ENCODE peak calls at places on chromosomes 16 and 17, in seven cellular contexts. X is BJ, O is A549, M is psoas muscle, Q is fibroblast of lung, C is neural progenitor cell, E is lower leg skin. R is an unnamed sample.

GRCh38 chr16:71338193-71338592 is 20.3 kb upstream of the CALB2 start:
- DNase-seq in X (no peak), O (peak; percentile 64), M (no peak), Q (no peak), C (no peak), E (no peak), R (no peak)

GRCh38 chr16:74577882-74578366 is 29.0 kb downstream of the GLG1 start:
- DNase-seq in X (peak; percentile 50), O (no peak), M (no peak), Q (peak; percentile 70), C (no peak), E (no peak), R (no peak)

GRCh38 chr17:21379080-21379711 is 3.0 kb downstream of the KCNJ12 start:
- DNase-seq in X (no peak), O (no peak), M (peak; percentile 97), Q (no peak), C (no peak), E (no peak), R (no peak)

GRCh38 chr17:45131294-45131615 is 1.1 kb downstream of the PLCD3 start:
- DNase-seq in X (no peak), O (no peak), M (no peak), Q (no peak), C (no peak), E (no peak), R (no peak)

GRCh38 chr17:78401891-78402290 is 23.4 kb downstream of the PGS1 start:
- DNase-seq in X (no peak), O (no peak), M (no peak), Q (no peak), C (no peak), E (no peak), R (no peak)

GRCh38 chr17:47956818-47957590 is 679 bp downstream of the PRR15L start:
- DNase-seq in X (no peak), O (no peak), M (no peak), Q (no peak), C (no peak), E (no peak), R (no peak)

GRCh38 chr17:28878158-28878910 is 19.2 kb downstream of the FLOT2 start:
- DNase-seq in X (no peak), O (no peak), M (no peak), Q (no peak), C (no peak), E (no peak), R (no peak)

GRCh38 chr17:79905832-79906231 is 66.6 kb upstream of the CBX4 start:
- DNase-seq in X (no peak), O (peak; percentile 75), M (no peak), Q (no peak), C (no peak), E (no peak), R (no peak)

GRCh38 chr17:50149425-50150353 is 788 bp downstream of the PPP1R9B start:
- DNase-seq in X (no peak), O (peak; percentile 76), M (peak; percentile 83), Q (peak; percentile 49), C (peak; percentile 87), E (no peak), R (no peak)

GRCh38 chr16:54706406-54706805 is 224.3 kb upstream of the IRX5 start:
- DNase-seq in X (no peak), O (no peak), M (no peak), Q (no peak), C (no peak), E (no peak), R (no peak)

GRCh38 chr17:43020789-43021738 is 1.1 kb downstream of the VAT1 start:
- DNase-seq in X (no peak), O (peak; percentile 70), M (peak; percentile 82), Q (peak; percentile 58), C (peak; percentile 64), E (peak; percentile 87), R (no peak)

GRCh38 chr17:17826340-17826708 is 10.5 kb downstream of the SREBF1 start:
- DNase-seq in X (no peak), O (no peak), M (no peak), Q (no peak), C (no peak), E (no peak), R (no peak)

GRCh38 chr16:55876854-55877253 is 1.7 kb upstream of the CES5A start:
- DNase-seq in X (no peak), O (peak; percentile 14), M (no peak), Q (no peak), C (no peak), E (no peak), R (no peak)

GRCh38 chr17:41739661-41740352 is 5.4 kb upstream of the HAP1 start:
- DNase-seq in X (peak; percentile 56), O (peak; percentile 73), M (no peak), Q (no peak), C (no peak), E (no peak), R (no peak)

GRCh38 chr16:3182608-3183444 is 5.2 kb upstream of the OR1F1 start:
- DNase-seq in X (no peak), O (peak; percentile 88), M (no peak), Q (peak; percentile 44), C (peak; percentile 73), E (no peak), R (no peak)

GRCh38 chr16:84553873-84554399 is 49.5 kb upstream of the MEAK7 start:
- DNase-seq in X (no peak), O (no peak), M (peak; percentile 8), Q (no peak), C (no peak), E (no peak), R (no peak)

GRCh38 chr16:4313563-4314531 is 2.0 kb upstream of the GLIS2 start:
- DNase-seq in X (no peak), O (peak; percentile 95), M (peak; percentile 74), Q (peak; percentile 34), C (peak; percentile 86), E (no peak), R (no peak)

GRCh38 chr16:19858654-19859018 is 26.0 kb downstream of the GPRC5B start:
- DNase-seq in X (no peak), O (no peak), M (no peak), Q (no peak), C (no peak), E (no peak), R (no peak)

GRCh38 chr17:17750881-17751280 is 69.6 kb downstream of the RAI1 start:
- DNase-seq in X (no peak), O (no peak), M (no peak), Q (no peak), C (no peak), E (no peak), R (no peak)

GRCh38 chr17:80789356-80789902 is 202.2 kb upstream of the CHMP6 start:
- DNase-seq in X (peak; percentile 65), O (peak; percentile 57), M (no peak), Q (peak; percentile 96), C (no peak), E (peak; percentile 70), R (peak; percentile 56)

GRCh38 chr16:66476328-66477027 is 49.4 kb downstream of the BEAN1 start:
- DNase-seq in X (no peak), O (peak; percentile 25), M (no peak), Q (no peak), C (no peak), E (no peak), R (no peak)

GRCh38 chr16:65576631-65577030 is 454.8 kb upstream of the CDH11 start:
- DNase-seq in X (no peak), O (no peak), M (no peak), Q (no peak), C (peak; percentile 70), E (no peak), R (no peak)

GRCh38 chr17:63185420-63185819 is 219.4 kb downstream of the TANC2 start:
- DNase-seq in X (no peak), O (no peak), M (no peak), Q (no peak), C (no peak), E (no peak), R (no peak)
- TF ChIP-seq CTCF in X (no peak), O (no peak), M (no peak), Q (no peak), C (no peak), E (no peak), R (peak; percentile 11)

DNA sequence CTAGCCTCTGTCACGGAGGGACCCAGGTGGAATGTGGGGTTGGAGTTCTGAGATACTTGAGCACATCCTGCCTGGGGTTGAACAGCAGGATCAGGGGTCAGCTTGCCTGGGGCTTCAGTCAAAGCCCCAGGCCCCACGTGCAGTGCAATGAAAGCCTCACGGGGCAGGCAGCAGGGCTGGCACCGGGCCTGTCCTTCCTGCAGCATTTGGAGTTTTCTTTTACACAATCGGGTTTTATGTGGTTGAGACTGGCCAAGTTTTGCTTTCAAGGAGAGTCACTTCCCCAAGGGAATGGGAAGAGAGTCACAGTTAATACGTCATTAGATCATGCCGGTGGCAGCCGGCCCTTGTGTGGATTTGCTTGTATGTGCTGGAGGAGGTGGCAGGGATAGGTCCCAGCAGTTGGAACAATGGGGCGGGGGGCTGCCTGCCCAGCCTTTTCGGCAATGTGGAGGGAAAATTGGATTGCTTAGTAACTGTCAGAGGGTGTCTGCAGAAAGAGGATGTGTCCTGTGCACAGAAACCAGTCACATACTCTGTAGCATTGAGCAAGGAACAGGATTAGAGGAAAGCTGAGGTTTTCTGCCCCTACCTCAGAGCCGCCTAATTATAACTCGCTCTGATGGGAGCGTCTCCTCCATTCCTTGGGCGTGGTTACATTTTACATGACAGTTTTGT is 4.5 kb downstream of the RMI2 start:
- DNase-seq in X (peak; percentile 66), O (no peak), M (peak; percentile 78), Q (peak; percentile 90), C (no peak), E (peak; percentile 80), R (no peak)
- H3K4me3 ChIP-seq in X (no peak overlapping the region), O (no peak overlapping the region), M (no peak overlapping the region), Q (no peak overlapping the region), C (no peak overlapping the region), E (no peak overlapping the region), R (no peak overlapping the region)

GRCh38 chr17:2369551-2370210 is 31.2 kb downstream of the MNT start:
- DNase-seq in X (no peak), O (no peak), M (no peak), Q (peak; percentile 32), C (peak; percentile 62), E (no peak), R (no peak)
- TF ChIP-seq CTCF in X (peak; percentile 12), O (no peak), M (no peak), Q (peak; percentile 9), C (peak; percentile 37), E (no peak), R (no peak)

GRCh38 chr16:28188085-28188916 is 23.5 kb downstream of the XPO6 start:
- DNase-seq in X (no peak), O (no peak), M (no peak), Q (peak; percentile 58), C (no peak), E (no peak), R (no peak)
- H3K4me3 ChIP-seq in X (no peak overlapping the region), O (no peak overlapping the region), M (no peak overlapping the region), Q (no peak overlapping the region), C (no peak overlapping the region), E (no peak overlapping the region), R (no peak overlapping the region)

GRCh38 chr17:65219124-65219523 is 82.0 kb downstream of the RGS9 start:
- DNase-seq in X (no peak), O (peak; percentile 19), M (no peak), Q (no peak), C (no peak), E (no peak), R (no peak)
- TF ChIP-seq CTCF in X (peak; percentile 30), O (peak; percentile 20), M (no peak), Q (peak; percentile 22), C (peak; percentile 27), E (no peak), R (no peak)

GRCh38 chr17:38509008-38509771 is 80.9 kb downstream of the ARHGAP23 start:
- DNase-seq in X (peak; percentile 56), O (peak; percentile 86), M (peak; percentile 88), Q (peak; percentile 91), C (peak; percentile 94), E (peak; percentile 74), R (peak; percentile 66)
- H3K4me3 ChIP-seq in X (no peak overlapping the region), O (no peak overlapping the region), M (no peak overlapping the region), Q (peak overlapping the region; percentile 19), C (peak overlapping the region; percentile 36), E (no peak overlapping the region), R (no peak overlapping the region)

R was measured in AG04449.